ENCODE peak calls at places on chromosomes 13 and 19, in four cellular contexts. J, H, O and I are unnamed samples.

GRCh38 chr13:33260168-33261098 is 25.1 kb downstream of the STARD13 start:
- DNase-seq in H (no peak), O (no peak), J (no peak), I (no peak)

GRCh38 chr19:45471866-45472556 is 4.2 kb downstream of the FOSB start:
- DNase-seq in O (no peak), J (no peak), H (no peak), I (no peak)

GRCh38 chr19:11160119-11160768 is 4.7 kb upstream of the SPC24 start:
- DNase-seq in O (no peak), J (no peak), H (no peak), I (no peak)

GRCh38 chr13:47499358-47500150 is 501.5 kb downstream of the SUCLA2 start:
- DNase-seq in H (no peak), O (no peak), J (no peak), I (no peak)

GRCh38 chr13:48315981-48316380 is 12.4 kb downstream of the RB1 start:
- DNase-seq in J (no peak), O (no peak), H (no peak), I (no peak)

GRCh38 chr13:28438067-28438466 is 56.9 kb downstream of the FLT1 start:
- DNase-seq in H (no peak), O (no peak), J (no peak), I (no peak)

GRCh38 chr19:20999731-21000352 is 20.6 kb upstream of the ZNF430 start:
- DNase-seq in J (peak; percentile 89), O (peak; percentile 97), H (peak; percentile 77), I (peak; percentile 69)

GRCh38 chr13:66348745-66349720 is 881.1 kb downstream of the PCDH9 start:
- DNase-seq in O (no peak), H (no peak), J (no peak), I (no peak)

GRCh38 chr19:51783373-51783772 is 11.6 kb upstream of the FPR3 start:
- DNase-seq in J (no peak), H (no peak), O (no peak), I (no peak)

GRCh38 chr13:43874512-43875092 is 4.9 kb downstream of the CCDC122 start:
- DNase-seq in H (no peak), O (no peak), J (no peak), I (no peak)

GRCh38 chr13:43749503-43749902 is 37.3 kb downstream of the ENOX1 start:
- DNase-seq in H (no peak), J (no peak), O (no peak), I (no peak)

GRCh38 chr13:20465218-20465879 is 60.3 kb downstream of the CRYL1 start:
- DNase-seq in H (no peak), J (no peak), O (no peak), I (no peak)

GRCh38 chr19:10774893-10775292 is 57.0 kb downstream of the DNM2 start:
- DNase-seq in H (no peak), J (no peak), O (no peak), I (no peak)

GRCh38 chr19:28466107-28467045 is 746.6 kb downstream of the UQCRFS1 start:
- DNase-seq in O (peak; percentile 77), H (peak; percentile 59), J (no peak), I (peak; percentile 69)

GRCh38 chr13:35157143-35157755 is 215.2 kb downstream of the NBEA start:
- DNase-seq in H (no peak), O (peak; percentile 37), J (no peak), I (no peak)

GRCh38 chr13:99269627-99270252 is 11.6 kb upstream of the GPR18 start:
- DNase-seq in O (no peak), J (no peak), H (no peak), I (no peak)

GRCh38 chr19:43316591-43317319 is 36.7 kb upstream of the CD177 start:
- DNase-seq in O (no peak), H (no peak), J (no peak), I (no peak)

GRCh38 chr13:111587249-111587648 is 266.8 kb downstream of the TEX29 start:
- DNase-seq in H (no peak), J (no peak), O (no peak), I (no peak)
- H3K27me3 ChIP-seq in H (no peaks in the 10 kb centered on the region), J (no peaks in the 10 kb centered on the region), O (peaks cover 5% of the 10 kb centered on the region), I (peaks cover 5% of the 10 kb centered on the region)

GRCh38 chr19:1270168-1270853 is 1.2 kb downstream of the CIRBP start:
- DNase-seq in J (no peak), O (peak; percentile 38), H (no peak), I (no peak)

GRCh38 chr19:1269478-1270167 is 491 bp downstream of the CIRBP start:
- DNase-seq in J (peak; percentile 90), O (peak; percentile 89), H (peak; percentile 86), I (peak; percentile 91)

GRCh38 chr19:1272423-1273262 is 2.7 kb upstream of the FAM174C start:
- DNase-seq in H (no peak), O (no peak), J (no peak), I (no peak)

GRCh38 chr19:1271528-1272422 is 2.6 kb downstream of the CIRBP start:
- DNase-seq in O (no peak), H (no peak), J (no peak), I (peak; percentile 61)

GRCh38 chr19:1270854-1271527 is 1.9 kb downstream of the CIRBP start:
- DNase-seq in O (no peak), H (no peak), J (no peak), I (no peak)
- H3K27ac ChIP-seq in O (peak overlapping the region; percentile 92), H (peak overlapping the region; percentile 91), J (peak overlapping the region; percentile 94), I (peak overlapping the region; percentile 99)

DNA sequence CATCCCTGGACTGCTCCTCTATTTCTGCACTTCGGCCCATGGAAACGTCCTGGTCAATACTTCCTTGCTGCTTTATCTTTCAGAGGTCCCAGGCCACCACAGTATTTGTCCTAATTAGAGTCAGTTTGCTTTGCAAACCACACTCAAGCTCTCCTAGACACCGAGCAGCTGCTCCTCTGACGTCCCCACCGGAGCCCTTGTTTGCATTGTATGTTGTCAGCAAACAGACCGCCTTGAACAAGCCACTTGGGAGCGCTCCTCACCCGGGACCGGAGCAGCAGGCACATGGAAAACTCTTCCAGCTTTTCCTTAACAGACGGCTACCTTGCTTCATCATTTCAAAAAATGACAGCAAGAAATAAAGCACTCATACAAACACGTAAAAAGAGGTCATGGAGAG is 51.5 kb upstream of the GTF3A start:
- DNase-seq in H (no peak), O (no peak), J (no peak), I (peak; percentile 80)
- TF ChIP-seq CTCF in H (no peak), O (no peak), J (no peak), I (no peak)

DNA sequence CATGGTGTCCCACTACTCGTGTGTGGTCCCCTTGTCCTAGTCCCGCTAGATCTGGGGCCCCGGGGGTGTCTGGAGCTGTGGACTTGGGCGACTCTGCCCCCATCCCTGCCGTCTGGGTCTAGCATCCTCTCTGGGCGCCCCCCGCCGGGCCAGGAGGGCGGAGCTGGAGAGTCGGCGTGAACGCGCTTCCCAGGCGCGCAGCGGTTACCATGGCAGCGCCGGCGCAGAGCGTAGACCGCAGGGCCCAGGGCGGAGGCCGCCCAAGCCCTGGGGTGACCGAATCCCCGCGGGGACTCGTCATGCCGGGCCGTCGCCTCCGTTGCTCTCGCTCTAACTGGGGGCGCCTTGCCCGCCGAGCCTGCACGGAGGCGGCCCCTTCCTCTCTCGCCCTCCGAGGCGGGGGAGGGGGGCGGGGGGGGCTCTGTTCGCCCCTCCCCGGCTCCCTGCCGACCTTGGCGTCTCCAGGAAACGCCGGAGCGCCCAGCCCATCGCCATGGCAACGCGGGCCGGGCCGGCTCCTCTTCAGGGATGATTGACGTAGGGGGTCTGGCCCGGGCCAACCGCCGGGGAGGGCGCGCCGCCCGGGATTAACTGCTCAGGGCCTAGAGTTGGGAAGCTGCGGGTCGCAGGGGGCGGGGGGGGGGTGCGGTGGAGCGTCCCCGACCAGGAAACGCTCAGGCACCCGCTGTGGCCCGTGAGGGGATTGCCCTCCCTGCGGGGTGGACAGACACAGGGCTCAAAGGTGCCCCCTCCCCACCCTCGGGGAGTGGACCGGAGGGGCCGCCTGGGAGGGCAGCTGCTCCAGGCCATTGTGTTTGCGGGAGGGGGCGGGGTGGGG is 8.9 kb downstream of the ISYNA1 start:
- DNase-seq in O (peak; percentile 90), J (peak; percentile 78), H (no peak), I (peak; percentile 86)
- H3K27me3 ChIP-seq in O (no peaks in the 10 kb centered on the region), J (no peaks in the 10 kb centered on the region), H (no peaks in the 10 kb centered on the region), I (no peaks in the 10 kb centered on the region)

GRCh38 chr19:38660724-38661123 is 13.3 kb downstream of the ACTN4 start:
- DNase-seq in J (no peak), H (no peak), O (no peak), I (no peak)

GRCh38 chr19:38662508-38663155 is 15.2 kb downstream of the ACTN4 start:
- DNase-seq in H (no peak), J (no peak), O (no peak), I (no peak)

GRCh38 chr19:38663156-38663651 is 15.8 kb downstream of the ACTN4 start:
- DNase-seq in J (no peak), H (no peak), O (no peak), I (no peak)

GRCh38 chr19:38661166-38661565 is 13.7 kb downstream of the ACTN4 start:
- DNase-seq in H (no peak), O (no peak), J (no peak), I (no peak)

DNA sequence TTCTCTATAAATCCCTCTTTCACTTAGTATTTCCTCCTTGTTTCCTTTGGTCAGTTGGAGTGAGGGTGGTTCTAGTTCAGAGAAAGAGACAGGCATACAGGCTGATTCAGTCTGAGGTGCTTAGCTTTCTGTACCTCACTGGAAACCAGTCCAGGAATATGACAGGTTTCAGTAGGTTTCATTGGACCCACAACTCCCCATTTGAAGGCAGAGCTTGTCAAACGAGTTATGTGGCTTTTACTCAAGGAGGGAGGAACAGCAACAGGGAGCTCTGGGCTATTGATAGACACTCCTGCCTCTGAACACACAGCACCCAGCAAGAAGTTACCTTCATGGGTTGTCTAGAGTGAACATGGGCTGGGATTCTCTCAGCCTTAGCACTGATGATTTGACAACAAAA is 14.5 kb downstream of the ACTN4 start:
- DNase-seq in O (no peak), J (no peak), H (no peak), I (no peak)
- H3K27ac ChIP-seq in O (no peak overlapping the region), J (peak overlapping the region; percentile 98), H (peak overlapping the region; percentile 94), I (peak overlapping the region; percentile 85)

GRCh38 chr13:42474954-42475353 is 99.0 kb upstream of the TNFSF11 start:
- DNase-seq in J (no peak), O (peak; percentile 36), H (no peak), I (no peak)

GRCh38 chr13:42477588-42478190 is 96.3 kb upstream of the TNFSF11 start:
- DNase-seq in J (no peak), O (no peak), H (no peak), I (no peak)

GRCh38 chr13:42484396-42484795 is 89.6 kb upstream of the TNFSF11 start:
- DNase-seq in O (no peak), H (no peak), J (no peak), I (no peak)

DNA sequence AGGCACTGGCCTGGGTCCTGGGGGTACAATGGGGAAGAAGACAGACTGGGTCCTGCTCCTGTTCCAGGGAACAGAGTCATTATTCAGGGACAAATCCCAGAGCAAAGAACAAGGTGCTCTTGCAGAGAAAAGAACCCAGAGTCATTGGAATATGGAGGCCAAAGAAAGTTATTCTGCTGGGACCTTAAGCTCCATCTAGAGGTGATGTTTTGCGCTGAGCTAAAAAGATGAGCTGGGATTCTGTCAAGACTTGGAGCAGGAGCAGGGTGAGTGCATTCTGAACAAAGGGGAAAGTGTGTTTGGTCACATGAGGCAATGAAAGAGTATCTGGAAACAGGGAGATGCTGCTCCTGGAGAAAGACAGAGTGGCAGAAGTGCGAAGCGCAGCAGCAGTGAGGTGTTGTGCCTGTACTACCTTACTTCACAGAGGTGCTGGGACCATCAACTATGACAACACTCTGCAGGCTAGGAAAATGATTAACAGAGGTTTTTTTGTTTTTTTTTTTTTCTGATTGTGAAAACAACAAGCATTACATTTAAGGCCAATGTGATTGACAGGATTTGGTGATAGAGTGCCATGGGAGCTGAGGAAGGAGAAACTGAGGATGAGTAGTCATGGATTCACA is 95.3 kb upstream of the TNFSF11 start:
- DNase-seq in H (no peak), O (no peak), J (no peak), I (no peak)
- TF ChIP-seq CTCF in H (no peak), O (peak; percentile 64), J (no peak), I (no peak)